ENCODE peak calls at places on chromosomes 2 and 18, in eight cellular contexts. L is Caco-2, G is tibial artery, U is PC-3, Z is pancreas, V is fibroblast of the aortic adventitia, O is WERI-Rb-1, Y is activated B cell treated with CpG ODN at 0.5 μM for 24 hours. R is an unnamed sample.

GRCh38 chr2:223735035-223735640 is 102.2 kb downstream of the AP1S3 start:
- DNase-seq in L (no peak), G (no peak), U (peak), Z (no peak), V (peak), O (no peak), Y (no peak), R (no peak)

GRCh38 chr18:55416791-55417190 is 171.2 kb downstream of the TCF4 start:
- DNase-seq in L (no peak), G (no peak), U (no peak), Z (no peak), V (no peak), O (peak), Y (no peak), R (no peak)

GRCh38 chr18:50158866-50159653 is 35.9 kb downstream of the MYO5B start:
- DNase-seq in L (peak), G (no peak), U (peak), Z (no peak), V (no peak), O (no peak), Y (no peak), R (no peak)

GRCh38 chr2:25524507-25524906 is 148.9 kb downstream of the DTNB start:
- DNase-seq in L (no peak), G (no peak), U (no peak), Z (no peak), V (no peak), O (no peak), Y (no peak), R (no peak)

GRCh38 chr18:28175930-28176673 is 828 bp downstream of the CDH2 start:
- DNase-seq in L (no peak), G (no peak), U (peak), Z (no peak), V (peak), O (peak), Y (no peak), R (no peak)

GRCh38 chr18:40250218-40250617 is 1704.8 kb upstream of the PIK3C3 start:
- DNase-seq in L (no peak), G (no peak), U (no peak), Z (no peak), V (no peak), O (no peak), Y (no peak), R (no peak)

GRCh38 chr2:42142476-42143184 is 26.5 kb upstream of the EML4 start:
- DNase-seq in L (peak), G (no peak), U (peak), Z (no peak), V (no peak), O (no peak), Y (no peak), R (no peak)

GRCh38 chr2:39571197-39571731 is 94.5 kb upstream of the TMEM178A start:
- DNase-seq in L (no peak), G (no peak), U (peak), Z (no peak), V (peak), O (no peak), Y (no peak), R (no peak)

GRCh38 chr2:4715065-4715464 is 977.1 kb upstream of the SOX11 start:
- DNase-seq in L (no peak), G (no peak), U (no peak), Z (no peak), V (no peak), O (no peak), Y (no peak), R (no peak)

GRCh38 chr2:109399061-109399460 is 214.7 kb downstream of the SEPTIN10 start:
- DNase-seq in L (no peak), G (no peak), U (no peak), Z (no peak), V (peak), O (no peak), Y (no peak), R (no peak)

GRCh38 chr2:171957061-171957460 is 34.8 kb downstream of the HAT1 start:
- DNase-seq in L (no peak), G (no peak), U (peak), Z (no peak), V (peak), O (no peak), Y (no peak), R (no peak)
- TF ChIP-seq CTCF in L (no peak), G (no peak), U (peak), Z (no peak), V (peak), O (no peak), Y (no peak), R (peak)

DNA sequence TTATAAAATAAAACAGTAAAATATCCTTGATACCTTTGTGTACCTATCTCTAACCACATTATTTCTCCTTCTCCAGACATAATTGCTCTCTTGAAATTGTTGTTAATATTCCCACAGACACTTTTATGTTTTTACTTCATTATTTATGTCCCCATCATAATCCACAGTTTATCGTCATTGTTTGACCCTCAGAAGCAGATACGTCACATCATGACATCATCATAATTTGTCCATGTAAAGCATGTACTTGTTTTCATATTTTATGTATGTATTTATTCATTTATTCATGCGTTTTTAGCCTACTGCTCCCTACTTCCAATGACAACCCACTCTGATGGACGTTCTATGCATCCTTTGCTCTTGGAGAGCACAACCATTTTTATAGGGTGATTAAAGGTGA is 1406.9 kb upstream of the NXPH2 start:
- DNase-seq in L (no peak), G (no peak), U (no peak), Z (no peak), V (no peak), O (no peak), Y (no peak), R (no peak)
- TF ChIP-seq CTCF in L (no peak), G (no peak), U (no peak), Z (no peak), V (no peak), O (no peak), Y (no peak), R (no peak)

GRCh38 chr18:62953663-62954062 is 238.3 kb downstream of the PHLPP1 start:
- DNase-seq in L (no peak), G (no peak), U (no peak), Z (no peak), V (no peak), O (no peak), Y (no peak), R (peak)

GRCh38 chr18:62954341-62954740 is 239.0 kb downstream of the PHLPP1 start:
- DNase-seq in L (no peak), G (no peak), U (peak), Z (no peak), V (peak), O (no peak), Y (no peak), R (peak)

GRCh38 chr18:62959481-62959880 is 244.1 kb downstream of the PHLPP1 start:
- DNase-seq in L (no peak), G (no peak), U (no peak), Z (no peak), V (no peak), O (no peak), Y (no peak), R (no peak)

GRCh38 chr18:62952807-62953206 is 237.5 kb downstream of the PHLPP1 start:
- DNase-seq in L (no peak), G (no peak), U (peak), Z (no peak), V (no peak), O (no peak), Y (no peak), R (peak)

DNA sequence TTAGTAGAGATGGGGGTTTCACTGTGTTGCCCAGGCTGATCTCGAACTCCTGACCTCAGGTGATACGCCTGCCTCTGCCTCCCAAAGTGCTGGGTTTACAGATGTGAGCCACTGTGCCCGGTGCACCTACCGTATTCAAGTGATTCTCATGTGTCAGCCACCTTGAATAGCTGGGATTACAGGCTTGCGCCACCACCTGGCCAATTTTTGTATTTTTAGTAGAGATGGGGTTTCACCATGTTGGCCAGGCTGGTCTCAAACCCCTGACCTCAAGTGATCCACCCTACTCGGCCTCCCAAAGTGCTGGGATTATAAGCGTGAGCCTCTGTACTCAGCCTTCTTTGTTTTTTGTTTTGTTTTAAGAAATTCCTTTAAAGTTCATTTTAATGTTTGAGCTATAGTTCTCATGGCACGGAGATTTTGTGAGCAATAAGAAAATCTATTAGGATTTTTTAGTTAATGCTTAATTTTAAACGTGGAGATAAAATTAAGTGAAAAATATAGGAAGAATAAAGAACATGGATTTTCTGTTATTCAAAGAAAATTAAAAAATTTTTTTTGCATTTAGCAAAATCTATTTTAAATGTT is 242.6 kb downstream of the PHLPP1 start:
- DNase-seq in L (no peak), G (no peak), U (peak), Z (no peak), V (peak), O (peak), Y (no peak), R (no peak)
- TF ChIP-seq CTCF in L (no peak), G (peak), U (peak), Z (no peak), V (peak), O (peak), Y (no peak), R (peak)

GRCh38 chr2:31433541-31433940 is 19.0 kb upstream of the XDH start:
- DNase-seq in L (no peak), G (no peak), U (no peak), Z (no peak), V (no peak), O (no peak), Y (no peak), R (no peak)

GRCh38 chr2:31440764-31441163 is 26.2 kb upstream of the XDH start:
- DNase-seq in L (no peak), G (no peak), U (peak), Z (no peak), V (peak), O (no peak), Y (no peak), R (no peak)

GRCh38 chr2:31430439-31431165 is 16.1 kb upstream of the XDH start:
- DNase-seq in L (no peak), G (no peak), U (peak), Z (no peak), V (peak), O (no peak), Y (no peak), R (no peak)

GRCh38 chr2:31429759-31430438 is 15.4 kb upstream of the XDH start:
- DNase-seq in L (no peak), G (no peak), U (peak), Z (no peak), V (peak), O (no peak), Y (no peak), R (no peak)

DNA sequence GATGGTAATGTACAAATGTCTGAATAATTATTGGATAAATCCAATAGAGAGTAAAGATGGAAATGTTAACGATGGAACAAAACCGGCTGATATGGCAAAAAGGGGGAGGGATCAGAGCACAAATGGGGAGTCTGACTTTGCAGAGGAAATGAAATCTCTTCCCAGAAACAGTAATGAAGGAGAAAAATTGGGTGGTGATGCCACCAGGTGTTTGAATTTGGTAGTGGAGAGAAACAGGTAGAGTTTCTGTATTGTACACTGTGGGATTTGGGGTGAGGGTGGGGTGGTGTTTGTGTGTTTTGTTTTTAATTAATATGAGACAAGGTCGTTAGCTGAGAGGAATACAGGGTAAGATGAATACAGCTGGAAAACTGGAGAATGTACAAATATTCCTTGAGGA is 20.4 kb upstream of the XDH start:
- DNase-seq in L (no peak), G (no peak), U (peak), Z (no peak), V (peak), O (no peak), Y (no peak), R (no peak)
- TF ChIP-seq CTCF in L (no peak), G (no peak), U (peak), Z (no peak), V (peak), O (peak), Y (no peak), R (no peak)

DNA sequence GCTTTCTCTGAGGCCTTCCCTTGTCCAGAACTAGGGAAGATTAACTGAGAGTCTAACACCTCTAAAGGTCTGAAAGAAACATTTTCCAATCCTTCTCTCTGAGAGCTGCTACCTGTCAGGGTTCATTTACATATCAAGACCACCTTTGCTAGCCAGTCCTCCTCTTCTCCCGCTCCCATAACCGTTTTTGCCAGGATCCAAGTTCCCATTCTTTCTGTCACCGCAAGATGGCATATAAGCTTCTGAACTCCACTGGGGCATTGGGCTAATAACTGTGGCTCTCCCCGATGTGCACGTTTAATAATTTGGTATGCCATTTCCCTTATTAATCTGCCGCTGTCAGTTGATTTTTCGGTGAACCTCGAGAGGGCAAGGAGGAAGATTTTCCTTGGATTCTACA is 510.3 kb upstream of the CNTNAP5 start:
- DNase-seq in L (no peak), G (no peak), U (no peak), Z (no peak), V (no peak), O (no peak), Y (no peak), R (no peak)
- TF ChIP-seq CTCF in L (no peak), G (no peak), U (no peak), Z (no peak), V (no peak), O (no peak), Y (no peak), R (no peak)

GRCh38 chr18:43122955-43123354 is 7.5 kb upstream of the RIT2 start:
- DNase-seq in L (no peak), G (no peak), U (no peak), Z (no peak), V (no peak), O (no peak), Y (no peak), R (no peak)
- TF ChIP-seq CTCF in L (no peak), G (no peak), U (no peak), Z (no peak), V (no peak), O (no peak), Y (no peak), R (no peak)